ENCODE peak calls at places on chromosomes 11 and 22, in four cellular contexts. P is C1 segment of cervical spinal cord; C is GM12864; I is activated naive CD8-positive, alpha-beta T cell treated with anti-CD3 and anti-CD28 coated beads for 36 hours. R is an unnamed sample.

GRCh38 chr11:88631497-88631896 is 294.0 kb upstream of the CTSC start:
- DNase-seq in P (no peak), C (no peak), I (no peak), R (no peak)

GRCh38 chr11:11179239-11179638 is 173.8 kb downstream of the CSNK2A3 start:
- DNase-seq in P (no peak), C (no peak), I (no peak), R (no peak)

GRCh38 chr11:130849215-130849568 is 67.1 kb downstream of the SNX19 start:
- DNase-seq in P (no peak), C (no peak), I (no peak), R (no peak)

GRCh38 chr22:34973016-34973415 is 92.9 kb upstream of the ISX start:
- DNase-seq in P (no peak), C (no peak), I (no peak), R (no peak)

GRCh38 chr11:77353131-77353530 is 51.6 kb upstream of the GDPD4 start:
- DNase-seq in P (no peak), C (no peak), I (no peak), R (no peak)

GRCh38 chr11:17593466-17594245 is 46.6 kb downstream of the OTOG start:
- DNase-seq in P (no peak), C (no peak), I (no peak), R (no peak)

GRCh38 chr22:40420341-40421081 is 50.1 kb downstream of the SGSM3 start:
- DNase-seq in P (no peak), C (no peak), I (no peak), R (no peak)

GRCh38 chr22:31938258-31938657 is 6.1 kb upstream of the YWHAH start:
- DNase-seq in P (no peak), C (no peak), I (no peak), R (no peak)

GRCh38 chr11:67248653-67249052 is 17.6 kb upstream of the GRK2 start:
- DNase-seq in P (no peak), C (no peak), I (no peak), R (no peak)

GRCh38 chr11:561148-562003 is 606 bp downstream of the RASSF7 start:
- DNase-seq in P (no peak), C (no peak), I (no peak), R (no peak)

GRCh38 chr11:125768256-125769046 is 10.2 kb downstream of the PATE2 start:
- DNase-seq in P (no peak), C (no peak), I (no peak), R (no peak)

GRCh38 chr11:17014321-17014773 is at the start of gene PLEKHA7:
- DNase-seq in P (peak; percentile 42), C (no peak), I (peak; percentile 13), R (no peak)

GRCh38 chr11:2287102-2287501 is 14.6 kb downstream of the C11orf21 start:
- DNase-seq in P (no peak), C (no peak), I (no peak), R (no peak)

GRCh38 chr11:47269002-47269828 is 718 bp upstream of the MADD start:
- DNase-seq in P (peak; percentile 95), C (peak; percentile 65), I (peak; percentile 88), R (no peak)

GRCh38 chr22:48504519-48505140 is 1323.0 kb downstream of the BRD1 start:
- DNase-seq in P (no peak), C (no peak), I (no peak), R (no peak)

GRCh38 chr22:20520093-20520511 is 12.7 kb downstream of the MED15 start:
- DNase-seq in P (no peak), C (no peak), I (peak; percentile 52), R (no peak)

GRCh38 chr11:26947379-26947844 is 46.5 kb upstream of the FIBIN start:
- DNase-seq in P (no peak), C (no peak), I (no peak), R (no peak)

GRCh38 chr11:113014262-113014661 is 53.0 kb downstream of the NCAM1 start:
- DNase-seq in P (peak; percentile 7), C (no peak), I (no peak), R (no peak)

GRCh38 chr11:13061294-13061990 is 52.3 kb downstream of the RASSF10 start:
- DNase-seq in P (no peak), C (no peak), I (no peak), R (no peak)

GRCh38 chr11:124791626-124792341 is 8.4 kb downstream of the MSANTD2 start:
- DNase-seq in P (no peak), C (no peak), I (no peak), R (no peak)

GRCh38 chr11:130622126-130622525 is 173.7 kb downstream of the ADAMTS15 start:
- DNase-seq in P (no peak), C (no peak), I (no peak), R (no peak)

GRCh38 chr11:45185228-45185729 is 38.8 kb downstream of the PRDM11 start:
- DNase-seq in P (no peak), C (no peak), I (no peak), R (no peak)

R was measured in GM12878.